ENCODE peak calls at places on chromosomes 5 and 9, in four cellular contexts. A, F, S and I are unnamed samples.
A peak's percentile ranks its signal among the peaks of the same experiment; 100 is the strongest.

GRCh38 chr9:126504977-126505455 is 108.7 kb upstream of the LMX1B start:
- DNase-seq in A (no peak), F (no peak), S (no peak), I (no peak)

GRCh38 chr9:116198344-116198743 is 44.8 kb downstream of the PAPPA start:
- DNase-seq in A (no peak), F (peak; percentile 43), S (no peak), I (no peak)

GRCh38 chr5:65418661-65419060 is 63.1 kb downstream of the ADAMTS6 start:
- DNase-seq in A (no peak), F (peak; percentile 39), S (no peak), I (no peak)

GRCh38 chr9:136008693-136008997 is 47.5 kb upstream of the UBAC1 start:
- DNase-seq in A (no peak), F (no peak), S (no peak), I (no peak)

GRCh38 chr5:143979044-143979690 is 167.2 kb downstream of the HMHB1 start:
- DNase-seq in A (no peak), F (peak; percentile 40), S (no peak), I (no peak)

GRCh38 chr5:68273717-68274409 is 58.3 kb downstream of the PIK3R1 start:
- DNase-seq in A (no peak), F (no peak), S (no peak), I (no peak)

GRCh38 chr9:18353473-18353872 is 120.5 kb upstream of the ADAMTSL1 start:
- DNase-seq in A (no peak), F (no peak), S (no peak), I (no peak)

GRCh38 chr5:849651-850301 is 1.0 kb downstream of the ZDHHC11 start:
- DNase-seq in A (no peak), F (peak; percentile 37), S (peak; percentile 52), I (no peak)

GRCh38 chr9:129320575-129321311 is 142.7 kb upstream of the IER5L start:
- DNase-seq in A (peak; percentile 86), F (peak; percentile 90), S (peak; percentile 63), I (peak; percentile 76)

GRCh38 chr5:51033215-51033614 is 350.0 kb upstream of the ISL1 start:
- DNase-seq in A (no peak), F (no peak), S (no peak), I (no peak)

GRCh38 chr5:54514841-54515432 is 2.6 kb upstream of the SNX18 start:
- DNase-seq in A (no peak), F (peak; percentile 88), S (no peak), I (no peak)

GRCh38 chr5:57887851-57888621 is 405.4 kb upstream of the ACTBL2 start:
- DNase-seq in A (peak; percentile 39), F (peak; percentile 71), S (no peak), I (no peak)

GRCh38 chr5:95817430-95817829 is 5.1 kb downstream of the GLRX start:
- DNase-seq in A (no peak), F (peak; percentile 53), S (no peak), I (no peak)

GRCh38 chr5:74318985-74319563 is 321.5 kb downstream of the ENC1 start:
- DNase-seq in A (no peak), F (peak; percentile 81), S (no peak), I (no peak)

GRCh38 chr9:4155224-4156026 is 144.4 kb downstream of the GLIS3 start:
- DNase-seq in A (no peak), F (no peak), S (no peak), I (no peak)

GRCh38 chr5:137778772-137779564 is 24.8 kb upstream of the HNRNPA0 start:
- DNase-seq in A (no peak), F (peak; percentile 58), S (peak; percentile 20), I (peak; percentile 16)

GRCh38 chr9:112378441-112379176 is 1.3 kb upstream of the HSDL2 start:
- DNase-seq in A (no peak), F (peak; percentile 45), S (no peak), I (peak; percentile 63)

GRCh38 chr9:84169240-84169639 is 171.3 kb downstream of the SLC28A3 start:
- DNase-seq in A (no peak), F (peak; percentile 66), S (no peak), I (no peak)

GRCh38 chr5:141883948-141884318 is 5.7 kb upstream of the PCDH1 start:
- DNase-seq in A (no peak), F (no peak), S (no peak), I (no peak)
- H3K4me3 ChIP-seq in A (no peak overlapping the region), F (no peak overlapping the region), S (no peak overlapping the region), I (no peak overlapping the region)

GRCh38 chr5:171798413-171798812 is 12.8 kb downstream of the SMIM23 start:
- DNase-seq in A (no peak), F (no peak), S (no peak), I (no peak)
- H3K4me1 ChIP-seq in A (no peaks in the 10 kb centered on the region), F (no peaks in the 10 kb centered on the region), S (no peaks in the 10 kb centered on the region), I (no peaks in the 10 kb centered on the region)

GRCh38 chr9:2023042-2023441 is 7.9 kb downstream of the SMARCA2 start:
- DNase-seq in A (no peak), F (no peak), S (no peak), I (no peak)
- H3K4me3 ChIP-seq in A (no peak overlapping the region), F (no peak overlapping the region), S (no peak overlapping the region), I (no peak overlapping the region)

GRCh38 chr9:2621678-2622360 is at the start of gene VLDLR:
- DNase-seq in A (peak; percentile 48), F (peak; percentile 68), S (peak; percentile 59), I (peak; percentile 49)
- H3K4me1 ChIP-seq in A (peaks cover 5% of the 10 kb centered on the region), F (peaks cover 6% of the 10 kb centered on the region), S (no peaks in the 10 kb centered on the region), I (peaks cover 23% of the 10 kb centered on the region)

GRCh38 chr9:134770972-134771971 is 109.3 kb upstream of the FCN2 start:
- DNase-seq in A (no peak), F (no peak), S (peak; percentile 18), I (no peak)

GRCh38 chr9:134766587-134766986 is 114.0 kb upstream of the FCN2 start:
- DNase-seq in A (no peak), F (no peak), S (no peak), I (no peak)

GRCh38 chr9:134765785-134766184 is 114.8 kb upstream of the FCN2 start:
- DNase-seq in A (no peak), F (no peak), S (no peak), I (no peak)

GRCh38 chr9:134769084-134769455 is 111.5 kb upstream of the FCN2 start:
- DNase-seq in A (no peak), F (peak; percentile 84), S (no peak), I (no peak)

DNA sequence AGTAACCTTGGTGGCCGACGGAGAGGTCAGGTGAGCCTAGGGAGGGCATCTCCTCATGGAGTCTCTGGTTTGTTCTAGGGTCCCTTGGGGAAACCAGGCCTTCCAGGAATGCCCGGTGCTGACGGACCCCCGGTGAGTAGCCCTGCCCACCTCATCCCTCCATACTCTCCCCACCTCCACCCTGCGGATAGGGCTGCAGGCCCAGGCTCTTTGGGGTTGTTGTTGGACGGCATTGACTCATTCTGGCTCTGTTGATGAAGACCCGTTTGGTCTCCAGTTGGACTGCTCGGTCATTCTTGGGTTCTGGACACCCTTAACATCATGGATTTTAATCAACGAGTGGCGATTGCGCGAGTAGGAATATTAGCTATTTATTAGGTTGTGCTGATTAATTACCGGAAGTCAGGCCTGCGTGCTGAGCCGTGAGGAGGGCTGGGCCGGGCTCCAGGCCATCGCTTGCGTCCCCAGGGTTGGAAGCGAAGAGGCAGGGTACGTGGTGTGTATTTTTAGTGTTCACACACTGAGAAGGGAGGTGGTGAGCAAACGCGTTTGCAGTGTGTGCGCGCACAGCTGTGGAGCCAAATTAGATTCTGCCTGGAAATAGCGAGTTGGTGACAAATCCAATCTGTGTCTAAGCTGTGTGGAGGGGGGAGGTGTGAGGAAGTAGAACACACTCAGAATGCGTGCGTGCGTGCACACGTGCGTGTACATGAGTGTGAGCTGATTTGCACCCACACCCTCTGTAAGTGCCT is 112.1 kb upstream of the FCN2 start:
- DNase-seq in A (no peak), F (peak; percentile 85), S (no peak), I (no peak)
- H3K4me3 ChIP-seq in A (no peak overlapping the region), F (no peak overlapping the region), S (no peak overlapping the region), I (no peak overlapping the region)

DNA sequence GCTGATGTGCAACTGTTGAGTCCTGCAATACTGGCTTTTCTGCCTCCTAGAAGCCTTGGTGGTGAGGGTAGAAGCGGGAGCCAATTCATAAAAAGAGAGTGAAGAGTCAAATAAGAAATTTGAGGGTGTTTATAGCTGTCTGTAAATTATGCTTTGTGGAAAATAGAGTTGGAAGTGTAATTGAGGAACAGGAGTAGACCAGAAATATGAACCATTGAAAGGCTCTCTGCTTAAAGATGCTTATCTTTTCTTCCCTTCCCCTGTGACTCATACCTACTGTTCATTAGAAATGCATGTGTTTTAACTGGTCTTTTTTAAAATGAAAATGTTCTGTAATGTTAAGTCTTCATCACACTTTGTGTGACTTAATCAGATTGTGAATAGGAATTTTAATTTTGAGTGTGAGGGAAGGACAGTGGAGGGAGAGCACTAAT is 80.2 kb downstream of the ZCCHC7 start:
- DNase-seq in A (no peak), F (peak; percentile 83), S (peak; percentile 56), I (peak; percentile 85)
- H3K4me1 ChIP-seq in A (no peaks in the 10 kb centered on the region), F (peaks cover 28% of the 10 kb centered on the region), S (peaks cover 56% of the 10 kb centered on the region), I (peaks cover 35% of the 10 kb centered on the region)

DNA sequence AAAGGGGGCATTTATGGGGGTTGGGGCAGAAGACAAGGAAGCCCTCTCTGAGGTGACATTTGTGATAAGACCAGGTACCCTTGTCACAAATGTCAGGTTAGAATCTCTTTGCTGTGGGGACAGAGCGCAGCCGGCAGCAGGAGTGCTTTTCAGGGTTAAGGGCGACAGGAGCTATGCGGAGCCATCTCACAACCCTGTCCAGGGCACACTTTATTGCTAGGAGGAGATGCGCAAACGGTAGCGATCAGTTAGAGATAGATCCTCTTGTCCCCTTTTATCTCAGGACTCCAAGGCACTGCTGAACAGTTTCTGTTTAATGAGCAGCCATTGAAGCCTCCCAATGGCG is 438 bp upstream of the LAMC3 start:
- DNase-seq in A (no peak), F (no peak), S (peak; percentile 71), I (no peak)
- H3K4me3 ChIP-seq in A (no peak overlapping the region), F (peak overlapping the region; percentile 54), S (no peak overlapping the region), I (peak overlapping the region; percentile 16)

GRCh38 chr9:110121170-110121569 is 86.8 kb downstream of the C9orf152 start:
- DNase-seq in A (no peak), F (no peak), S (no peak), I (no peak)
- H3K4me1 ChIP-seq in A (no peaks in the 10 kb centered on the region), F (peaks cover 46% of the 10 kb centered on the region), S (no peaks in the 10 kb centered on the region), I (no peaks in the 10 kb centered on the region)

GRCh38 chr5:3481175-3481574 is 114.5 kb upstream of the IRX1 start:
- DNase-seq in A (no peak), F (no peak), S (no peak), I (no peak)
- H3K4me3 ChIP-seq in A (no peak overlapping the region), F (no peak overlapping the region), S (no peak overlapping the region), I (no peak overlapping the region)

DNA sequence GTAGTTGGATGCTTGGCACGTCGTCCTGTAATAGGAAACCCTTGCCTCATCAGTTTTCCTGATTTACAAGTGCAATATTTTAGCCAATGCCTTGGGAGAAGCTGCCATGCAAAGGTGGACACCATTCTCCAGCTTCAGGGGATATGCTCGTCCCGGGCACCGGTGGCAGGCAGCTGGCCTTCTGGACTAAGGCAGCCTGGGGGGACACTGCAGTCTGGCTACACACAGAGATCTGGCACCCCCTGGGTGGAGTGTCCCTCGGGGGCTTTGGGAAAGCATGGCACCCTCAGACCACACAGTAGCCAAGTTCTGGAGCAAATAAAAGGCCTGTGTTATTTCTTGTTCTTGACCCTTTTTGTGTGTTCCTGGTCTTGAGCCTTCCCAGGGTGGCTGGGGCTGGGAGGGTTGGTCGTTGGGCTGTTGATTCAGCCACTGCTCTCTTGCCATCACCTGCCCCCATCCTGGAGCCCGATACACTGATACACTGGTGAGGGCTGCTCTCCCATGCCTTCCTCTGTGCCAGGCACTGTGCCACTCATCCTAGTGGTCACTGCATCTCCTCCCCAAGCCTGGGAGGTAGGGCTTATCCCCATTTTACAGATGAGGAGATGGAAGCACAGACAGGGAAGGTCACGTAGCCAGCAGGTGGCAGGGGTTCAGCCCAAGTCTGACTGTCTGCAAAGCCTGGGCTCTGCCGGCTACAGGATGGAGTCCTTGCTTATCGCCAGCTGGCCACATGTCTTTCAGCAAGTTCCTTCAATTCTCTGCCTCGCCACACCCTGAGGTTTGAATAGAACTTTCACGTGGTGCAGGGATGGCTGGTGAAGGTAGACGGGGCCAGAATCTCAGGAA is 134.1 kb downstream of the RGS3 start:
- DNase-seq in A (no peak), F (no peak), S (no peak), I (no peak)
- H3K4me1 ChIP-seq in A (peaks cover 16% of the 10 kb centered on the region), F (peaks cover 56% of the 10 kb centered on the region), S (peaks cover 10% of the 10 kb centered on the region), I (peaks cover 11% of the 10 kb centered on the region)